ENCODE peak calls at places on chromosomes 4 and X, in four cellular contexts. H, S, O and Q are unnamed samples.

GRCh38 chr4:70443329-70443728 is 28.7 kb upstream of the MUC7 start:
- DNase-seq in H (no peak), S (no peak), O (no peak), Q (no peak)

GRCh38 chrX:12065251-12065650 is 73.0 kb upstream of the FRMPD4 start:
- DNase-seq in H (no peak), S (no peak), O (no peak), Q (no peak)

GRCh38 chr4:138927065-138927464 is 88.5 kb upstream of the NOCT start:
- DNase-seq in H (no peak), S (no peak), O (no peak), Q (no peak)

GRCh38 chr4:129095811-129096454 is at the start of gene C4orf33:
- DNase-seq in H (peak; percentile 72), S (peak; percentile 46), O (peak; percentile 60), Q (peak; percentile 66)

GRCh38 chr4:86497131-86497530 is 97.0 kb upstream of the PTPN13 start:
- DNase-seq in H (no peak), S (no peak), O (no peak), Q (no peak)

GRCh38 chr4:139845481-139846093 is 180.0 kb downstream of the MGST2 start:
- DNase-seq in H (no peak), S (no peak), O (no peak), Q (no peak)

GRCh38 chr4:186840771-186841301 is 117.2 kb upstream of the FAT1 start:
- DNase-seq in H (no peak), S (no peak), O (no peak), Q (no peak)

GRCh38 chr4:2489841-2490552 is 21.1 kb downstream of the RNF4 start:
- DNase-seq in H (no peak), S (no peak), O (no peak), Q (no peak)